ENCODE peak calls at places on chromosome 14, in four cellular contexts. O is hepatocyte, H is GM23338, Q is HCT116. G is an unnamed sample. For H3K9me2, the result is how much of the 10 kb centered on the place peaks cover.

GRCh38 chr14:31880935-31881334 is 196.2 kb upstream of the ARHGAP5 start:
- DNase-seq in O (peak), H (no peak), Q (peak), G (peak)

GRCh38 chr14:105204206-105204930 is 23.3 kb upstream of the NUDT14 start:
- DNase-seq in O (no peak), H (no peak), Q (no peak), G (peak)

GRCh38 chr14:89198544-89199329 is 218.3 kb downstream of the FOXN3 start:
- DNase-seq in O (peak), H (no peak), Q (no peak), G (no peak)

GRCh38 chr14:99853206-99853605 is 60.0 kb downstream of the EML1 start:
- DNase-seq in O (no peak), H (no peak), Q (no peak), G (peak)

GRCh38 chr14:80055912-80056801 is 155.1 kb downstream of the DIO2 start:
- DNase-seq in O (peak), H (peak), Q (no peak), G (peak)

GRCh38 chr14:34604990-34605389 is 25.0 kb downstream of the SNX6 start:
- DNase-seq in O (no peak), H (no peak), Q (no peak), G (peak)

GRCh38 chr14:60863251-60863650 is 117.6 kb downstream of the TRMT5 start:
- DNase-seq in O (no peak), H (no peak), Q (no peak), G (no peak)

GRCh38 chr14:95256011-95256775 is 63.5 kb downstream of the CLMN start:
- DNase-seq in O (no peak), H (no peak), Q (no peak), G (peak)

GRCh38 chr14:90671382-90671781 is 144.8 kb downstream of the TTC7B start:
- DNase-seq in O (no peak), H (no peak), Q (no peak), G (no peak)

GRCh38 chr14:41899416-41899815 is 292.7 kb downstream of the LRFN5 start:
- DNase-seq in O (no peak), H (no peak), Q (no peak), G (peak)

GRCh38 chr14:40119321-40119720 is 687.1 kb upstream of the FBXO33 start:
- DNase-seq in O (no peak), H (no peak), Q (no peak), G (peak)

GRCh38 chr14:34081126-34081575 is 130.3 kb upstream of the EGLN3 start:
- DNase-seq in O (no peak), H (no peak), Q (no peak), G (peak)

GRCh38 chr14:85438613-85439012 is 91.3 kb upstream of the FLRT2 start:
- DNase-seq in O (no peak), H (no peak), Q (no peak), G (no peak)
- H3K9me2 ChIP-seq in O (under half), H (under half), Q (under half), G (under half)

GRCh38 chr14:73234586-73235394 is 2.5 kb upstream of the PAPLN start:
- DNase-seq in O (no peak), H (no peak), Q (no peak), G (no peak)
- H3K27ac ChIP-seq in O (peak), H (peak), Q (no peak), G (no peak)

GRCh38 chr14:59705245-59705644 is 128.6 kb upstream of the CCDC175 start:
- DNase-seq in O (no peak), H (no peak), Q (no peak), G (no peak)
- H3K9me2 ChIP-seq in O (under half), H (under half), Q (under half), G (under half)

GRCh38 chr14:101405171-101405883 is 156.0 kb upstream of the DIO3 start:
- DNase-seq in O (peak), H (no peak), Q (no peak), G (peak)
- H3K27ac ChIP-seq in O (peak), H (no peak), Q (no peak), G (no peak)

GRCh38 chr14:101964297-101965144 is at the start of gene DYNC1H1:
- DNase-seq in O (peak), H (peak), Q (peak), G (peak)
- H3K9me2 ChIP-seq in O (under half), H (under half), Q (under half), G (under half)

GRCh38 chr14:23358553-23359166 is 6.0 kb upstream of the SLC22A17 start:
- DNase-seq in O (no peak), H (no peak), Q (no peak), G (no peak)
- H3K27ac ChIP-seq in O (no peak), H (no peak), Q (no peak), G (no peak)

G was measured in GM23248.